ENCODE peak calls at places on chromosome 21, in ten cellular contexts. O is K562; R is GM12865; Z is stimulated activated CD8-positive, alpha-beta memory T cell treated with anti-CD3 and anti-CD28 coated beads, Interleukin-7, amount 100 ng/mL, for 1 hour; L is GM04504; F is sigmoid colon; S is T-cell; B is NCI-H1105 treated with DMSO at 0.1 percent for 48 hours; V is anterior cingulate cortex; T is right cardiac atrium. J is an unnamed sample.
A peak's percentile ranks its signal among the peaks of the same experiment; 100 is the strongest.

GRCh38 chr21:44531606-44532128 is 8.3 kb downstream of the KRTAP10-1 start:
- DNase-seq in O (no peak), R (no peak), Z (no peak), L (no peak), F (peak; percentile 57), S (no peak), B (no peak), V (no peak), T (no peak), J (no peak)

GRCh38 chr21:45420623-45421041 is 15.7 kb downstream of the COL18A1 start:
- DNase-seq in O (no peak), R (no peak), Z (no peak), L (no peak), F (peak; percentile 60), S (no peak), B (no peak), V (no peak), T (peak; percentile 60), J (no peak)

GRCh38 chr21:24197132-24197643 is 1410.1 kb downstream of the MRPL39 start:
- DNase-seq in O (no peak), R (no peak), Z (no peak), L (no peak), F (no peak), S (no peak), B (no peak), V (no peak), T (no peak), J (no peak)

GRCh38 chr21:36901575-36901974 is 64.9 kb downstream of the HLCS start:
- DNase-seq in O (no peak), R (no peak), Z (no peak), L (no peak), F (no peak), S (no peak), B (no peak), V (no peak), T (no peak), J (no peak)

GRCh38 chr21:43603641-43604504 is 55.4 kb downstream of the HSF2BP start:
- DNase-seq in O (peak; percentile 7), R (no peak), Z (no peak), L (no peak), F (no peak), S (no peak), B (no peak), V (no peak), T (no peak), J (no peak)

GRCh38 chr21:45551816-45552695 is 9.8 kb upstream of the SLC19A1 start:
- DNase-seq in O (no peak), R (no peak), Z (no peak), L (no peak), F (peak; percentile 56), S (no peak), B (no peak), V (no peak), T (no peak), J (no peak)

GRCh38 chr21:41817228-41817627 is 50.4 kb upstream of the RIPK4 start:
- DNase-seq in O (peak; percentile 65), R (peak; percentile 71), Z (no peak), L (peak; percentile 53), F (peak; percentile 67), S (no peak), B (peak; percentile 32), V (peak; percentile 12), T (peak; percentile 78), J (peak; percentile 71)

GRCh38 chr21:37008705-37009104 is 2.2 kb downstream of the RIPPLY3 start:
- DNase-seq in O (no peak), R (no peak), Z (no peak), L (no peak), F (no peak), S (no peak), B (peak; percentile 97), V (no peak), T (no peak), J (no peak)

GRCh38 chr21:46153259-46154154 is 1.9 kb downstream of the FTCD start:
- DNase-seq in O (peak; percentile 92), R (peak; percentile 26), Z (peak; percentile 31), L (no peak), F (peak; percentile 71), S (no peak), B (no peak), V (no peak), T (peak; percentile 84), J (peak; percentile 48)

GRCh38 chr21:29024474-29025327 is at the start of gene USP16:
- DNase-seq in O (peak; percentile 100), R (peak; percentile 99), Z (peak; percentile 85), L (peak; percentile 99), F (peak; percentile 98), S (peak; percentile 92), B (peak; percentile 94), V (peak; percentile 99), T (peak; percentile 97), J (peak; percentile 98)

GRCh38 chr21:35198004-35198403 is 148.9 kb upstream of the RUNX1 start:
- DNase-seq in O (no peak), R (no peak), Z (no peak), L (peak; percentile 77), F (no peak), S (no peak), B (no peak), V (no peak), T (no peak), J (no peak)

GRCh38 chr21:32448803-32449594 is 36.5 kb downstream of the EVA1C start:
- DNase-seq in O (no peak), R (no peak), Z (no peak), L (no peak), F (no peak), S (no peak), B (no peak), V (no peak), T (no peak), J (no peak)

GRCh38 chr21:45980271-45980670 is 1.3 kb upstream of the COL6A1 start:
- DNase-seq in O (no peak), R (no peak), Z (no peak), L (no peak), F (peak; percentile 35), S (no peak), B (no peak), V (no peak), T (no peak), J (no peak)

GRCh38 chr21:31117046-31117916 is 79.0 kb upstream of the KRTAP19-8 start:
- DNase-seq in O (no peak), R (no peak), Z (no peak), L (peak; percentile 8), F (no peak), S (no peak), B (no peak), V (no peak), T (no peak), J (no peak)

GRCh38 chr21:35163381-35163780 is 114.3 kb upstream of the RUNX1 start:
- DNase-seq in O (no peak), R (no peak), Z (no peak), L (no peak), F (no peak), S (no peak), B (no peak), V (no peak), T (no peak), J (no peak)

GRCh38 chr21:37186983-37187382 is 80.2 kb downstream of the VPS26C start:
- DNase-seq in O (no peak), R (no peak), Z (no peak), L (no peak), F (no peak), S (no peak), B (no peak), V (no peak), T (no peak), J (no peak)

GRCh38 chr21:45430521-45431501 is 25.8 kb downstream of the COL18A1 start:
- DNase-seq in O (peak; percentile 51), R (no peak), Z (no peak), L (no peak), F (no peak), S (no peak), B (no peak), V (no peak), T (peak; percentile 50), J (no peak)

GRCh38 chr21:38092033-38092432 is 164.8 kb upstream of the KCNJ15 start:
- DNase-seq in O (peak; percentile 55), R (no peak), Z (no peak), L (no peak), F (no peak), S (no peak), B (no peak), V (no peak), T (no peak), J (no peak)

GRCh38 chr21:37636152-37636860 is 269.7 kb downstream of the DYRK1A start:
- DNase-seq in O (no peak), R (no peak), Z (no peak), L (peak; percentile 58), F (no peak), S (no peak), B (no peak), V (no peak), T (no peak), J (no peak)

GRCh38 chr21:37870229-37870628 is 46.0 kb downstream of the KCNJ6 start:
- DNase-seq in O (no peak), R (no peak), Z (no peak), L (no peak), F (no peak), S (no peak), B (peak; percentile 82), V (no peak), T (no peak), J (no peak)

GRCh38 chr21:42653492-42654061 is at the start of gene PDE9A:
- DNase-seq in O (no peak), R (no peak), Z (no peak), L (no peak), F (no peak), S (no peak), B (peak; percentile 35), V (peak; percentile 31), T (peak; percentile 73), J (no peak)

GRCh38 chr21:27802816-27803475 is 836.1 kb upstream of the ADAMTS5 start:
- DNase-seq in O (peak; percentile 32), R (peak; percentile 57), Z (no peak), L (no peak), F (no peak), S (no peak), B (peak; percentile 8), V (no peak), T (no peak), J (peak; percentile 50)

J was measured in RPMI8226.